ENCODE peak calls at places on chromosomes 1 and 21, in six cellular contexts. G is GM20000, E is progenitor cell of endocrine pancreas, U is choroid plexus epithelial cell, D is foreskin fibroblast, F is fibroblast of mammary gland. O is an unnamed sample.

GRCh38 chr1:48794815-48795214 is 18.1 kb upstream of the BEND5 start:
- DNase-seq in G (no peak), E (no peak), U (no peak), D (peak), F (peak), O (no peak)

GRCh38 chr1:86521522-86521891 is 25.4 kb upstream of the CLCA4 start:
- DNase-seq in G (no peak), E (no peak), U (no peak), D (no peak), F (no peak), O (no peak)

GRCh38 chr21:45383615-45384201 is 21.3 kb upstream of the COL18A1 start:
- DNase-seq in G (no peak), E (no peak), U (no peak), D (no peak), F (no peak), O (no peak)

GRCh38 chr1:8027748-8028631 is 1.9 kb upstream of the ERRFI1 start:
- DNase-seq in G (no peak), E (no peak), U (peak), D (peak), F (peak), O (no peak)

GRCh38 chr1:15014521-15014920 is 139.0 kb upstream of the TMEM51 start:
- DNase-seq in G (no peak), E (no peak), U (no peak), D (no peak), F (no peak), O (no peak)

GRCh38 chr1:2447274-2448097 is 28.6 kb upstream of the PLCH2 start:
- DNase-seq in G (no peak), E (no peak), U (no peak), D (no peak), F (no peak), O (no peak)

GRCh38 chr1:208243851-208244583 is at the start of gene PLXNA2:
- DNase-seq in G (peak), E (peak), U (peak), D (peak), F (peak), O (peak)

GRCh38 chr1:178155478-178156255 is 61.8 kb downstream of the RASAL2 start:
- DNase-seq in G (no peak), E (no peak), U (no peak), D (no peak), F (peak), O (no peak)

GRCh38 chr21:45352621-45353125 is 52.3 kb upstream of the COL18A1 start:
- DNase-seq in G (no peak), E (no peak), U (no peak), D (no peak), F (no peak), O (no peak)

GRCh38 chr1:16215882-16216753 is 3.7 kb upstream of the ARHGEF19 start:
- DNase-seq in G (peak), E (peak), U (peak), D (peak), F (peak), O (peak)

GRCh38 chr1:84996846-84997666 is at the start of gene MCOLN2:
- DNase-seq in G (peak), E (peak), U (peak), D (peak), F (peak), O (peak)

GRCh38 chr1:200866521-200866920 is 6.3 kb upstream of the GPR25 start:
- DNase-seq in G (peak), E (no peak), U (peak), D (peak), F (peak), O (peak)

GRCh38 chr1:206509612-206510257 is 2.4 kb downstream of the RASSF5 start:
- DNase-seq in G (no peak), E (no peak), U (no peak), D (no peak), F (no peak), O (no peak)

GRCh38 chr1:26285366-26286063 is 5.6 kb downstream of the SH3BGRL3 start:
- DNase-seq in G (peak), E (peak), U (no peak), D (peak), F (no peak), O (peak)

GRCh38 chr21:37565530-37566223 is 199.1 kb downstream of the DYRK1A start:
- DNase-seq in G (no peak), E (no peak), U (peak), D (peak), F (peak), O (no peak)

GRCh38 chr21:38878394-38879179 is 72.9 kb downstream of the ETS2 start:
- DNase-seq in G (no peak), E (no peak), U (no peak), D (peak), F (no peak), O (no peak)

GRCh38 chr1:161019767-161020572 is 982 bp downstream of the F11R start:
- DNase-seq in G (no peak), E (no peak), U (peak), D (peak), F (no peak), O (peak)

GRCh38 chr21:17775431-17776126 is 43.6 kb downstream of the C21orf91 start:
- DNase-seq in G (peak), E (no peak), U (no peak), D (no peak), F (no peak), O (peak)

GRCh38 chr1:187275985-187276580 is 447.3 kb downstream of the PLA2G4A start:
- DNase-seq in G (no peak), E (no peak), U (no peak), D (no peak), F (no peak), O (no peak)

GRCh38 chr1:83033682-83034081 is 965.2 kb downstream of the TTLL7 start:
- DNase-seq in G (no peak), E (no peak), U (peak), D (peak), F (peak), O (no peak)

GRCh38 chr1:201756411-201756810 is 72.5 kb upstream of the IPO9 start:
- DNase-seq in G (no peak), E (no peak), U (peak), D (peak), F (peak), O (no peak)

GRCh38 chr1:244970236-244970652 is 105.9 kb upstream of the HNRNPU start:
- DNase-seq in G (peak), E (peak), U (no peak), D (peak), F (peak), O (peak)

GRCh38 chr1:231376101-231376500 is 38.0 kb downstream of the SPRTN start:
- DNase-seq in G (no peak), E (no peak), U (no peak), D (no peak), F (peak), O (no peak)

GRCh38 chr1:99573431-99574217 is 72.3 kb upstream of the PALMD start:
- DNase-seq in G (no peak), E (no peak), U (no peak), D (peak), F (no peak), O (no peak)

GRCh38 chr1:175510914-175511313 is 232.5 kb downstream of the TNR start:
- DNase-seq in G (no peak), E (no peak), U (no peak), D (no peak), F (no peak), O (no peak)

GRCh38 chr1:202589190-202589680 is 121.0 kb downstream of the SYT2 start:
- DNase-seq in G (no peak), E (no peak), U (peak), D (peak), F (peak), O (no peak)

GRCh38 chr1:16155537-16156410 is at the start of gene EPHA2:
- DNase-seq in G (no peak), E (peak), U (peak), D (peak), F (peak), O (peak)

GRCh38 chr1:43225168-43225567 is 44.6 kb upstream of the TMEM125 start:
- DNase-seq in G (no peak), E (no peak), U (peak), D (peak), F (peak), O (no peak)

GRCh38 chr1:17205652-17206051 is 724 bp downstream of the PADI1 start:
- DNase-seq in G (no peak), E (no peak), U (no peak), D (no peak), F (no peak), O (no peak)

GRCh38 chr1:246784621-246785535 is 60.7 kb downstream of the SCCPDH start:
- DNase-seq in G (no peak), E (no peak), U (peak), D (peak), F (peak), O (no peak)

GRCh38 chr1:222540598-222540995 is 7.3 kb downstream of the HHIPL2 start:
- DNase-seq in G (no peak), E (no peak), U (no peak), D (no peak), F (no peak), O (no peak)

GRCh38 chr1:222546548-222547259 is 1.2 kb downstream of the HHIPL2 start:
- DNase-seq in G (no peak), E (no peak), U (peak), D (peak), F (peak), O (no peak)

GRCh38 chr1:222546091-222546490 is 1.8 kb downstream of the HHIPL2 start:
- DNase-seq in G (no peak), E (no peak), U (no peak), D (peak), F (no peak), O (no peak)

GRCh38 chr1:222547260-222547614 is 667 bp downstream of the HHIPL2 start:
- DNase-seq in G (no peak), E (no peak), U (no peak), D (no peak), F (no peak), O (no peak)

GRCh38 chr1:222543817-222544216 is 4.1 kb downstream of the HHIPL2 start:
- DNase-seq in G (no peak), E (no peak), U (no peak), D (no peak), F (no peak), O (no peak)
- TF ChIP-seq CTCF in G (no peak), E (no peak), U (no peak), D (no peak), F (no peak), O (no peak)

DNA sequence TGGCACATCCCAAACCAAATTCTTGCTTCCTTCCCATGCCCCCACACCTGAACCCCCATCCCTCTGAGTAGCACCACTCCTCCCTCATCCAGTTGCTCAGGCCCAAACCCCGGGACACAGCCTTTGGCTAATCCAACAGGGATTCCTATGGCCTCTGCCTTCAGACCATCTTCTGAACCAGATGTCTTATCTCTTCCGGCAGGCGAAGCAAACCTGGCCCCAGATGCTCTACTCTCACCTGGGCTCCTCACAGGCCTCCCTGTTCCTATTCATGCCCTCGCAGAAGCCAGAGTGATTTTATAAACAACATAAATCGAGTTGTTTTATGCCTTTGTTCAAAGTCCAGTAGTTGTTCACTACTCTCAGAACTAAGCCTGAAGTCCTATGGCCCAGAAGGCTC is 12.5 kb upstream of the KCNA2 start:
- DNase-seq in G (no peak), E (no peak), U (no peak), D (no peak), F (no peak), O (no peak)
- TF ChIP-seq CTCF in G (no peak), E (no peak), U (no peak), D (no peak), F (no peak), O (no peak)

GRCh38 chr1:79887059-79887458 is 880.5 kb upstream of the ADGRL4 start:
- DNase-seq in G (no peak), E (no peak), U (no peak), D (no peak), F (no peak), O (no peak)
- TF ChIP-seq CTCF in G (no peak), E (no peak), U (no peak), D (no peak), F (no peak), O (no peak)

GRCh38 chr1:33117440-33118085 is 36.6 kb downstream of the AZIN2 start:
- DNase-seq in G (no peak), E (no peak), U (no peak), D (no peak), F (no peak), O (no peak)

GRCh38 chr1:33110477-33110876 is 29.5 kb downstream of the AZIN2 start:
- DNase-seq in G (no peak), E (no peak), U (no peak), D (no peak), F (no peak), O (no peak)

DNA sequence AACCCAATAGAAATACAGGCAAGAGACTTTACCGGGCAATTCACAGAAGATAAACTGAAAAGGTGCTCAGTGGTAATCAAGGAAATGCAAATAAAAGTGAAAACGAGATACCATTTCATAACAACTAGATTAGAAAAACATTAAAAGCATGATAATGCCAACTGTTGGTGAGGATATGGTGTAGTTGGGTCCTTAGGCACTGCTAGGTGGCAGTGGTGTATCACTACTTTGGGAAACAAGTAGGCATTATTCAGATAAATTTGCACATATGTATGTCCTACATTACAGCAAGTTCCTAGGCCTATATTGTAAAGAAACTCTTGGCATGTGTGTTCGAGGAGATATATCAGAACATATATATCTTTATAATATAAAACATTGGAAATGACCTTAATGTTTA is 31.0 kb downstream of the AZIN2 start:
- DNase-seq in G (no peak), E (no peak), U (peak), D (peak), F (peak), O (no peak)
- TF ChIP-seq CTCF in G (peak), E (peak), U (peak), D (no peak), F (peak), O (peak)

GRCh38 chr21:42537106-42537742 is 23.6 kb downstream of the SLC37A1 start:
- DNase-seq in G (peak), E (no peak), U (peak), D (peak), F (no peak), O (peak)
- TF ChIP-seq CTCF in G (peak), E (peak), U (peak), D (no peak), F (peak), O (peak)

O was measured in GM13976.